ENCODE peak calls at places on chromosome 22, in nine cellular contexts. K is IMR-90, B is H54, A is heart left ventricle, I is adrenal gland, Q is A549, T is uterus, E is GM12892, W is transverse colon. N is an unnamed sample.
A peak's percentile ranks its signal among the peaks of the same experiment; 100 is the strongest.

GRCh38 chr22:41752011-41752975 is 48.2 kb upstream of the CCDC134 start:
- DNase-seq in K (no peak), B (no peak), A (no peak), I (no peak), Q (no peak), T (no peak), E (no peak), W (no peak), N (no peak)

GRCh38 chr22:21937821-21938070 is 14.9 kb downstream of the PPM1F start:
- DNase-seq in K (peak; percentile 94), B (no peak), A (peak; percentile 53), I (no peak), Q (no peak), T (peak; percentile 77), E (no peak), W (no peak), N (peak; percentile 94)

GRCh38 chr22:42078469-42079318 is 806 bp upstream of the SMDT1 start:
- DNase-seq in K (no peak), B (no peak), A (peak; percentile 34), I (no peak), Q (no peak), T (no peak), E (peak; percentile 44), W (no peak), N (peak; percentile 88)

GRCh38 chr22:39727541-39727940 is 157.0 kb downstream of the CACNA1I start:
- DNase-seq in K (peak; percentile 54), B (no peak), A (no peak), I (no peak), Q (peak; percentile 24), T (no peak), E (no peak), W (no peak), N (no peak)

GRCh38 chr22:33013051-33013450 is 45.1 kb downstream of the SYN3 start:
- DNase-seq in K (no peak), B (no peak), A (no peak), I (no peak), Q (no peak), T (no peak), E (no peak), W (no peak), N (no peak)

GRCh38 chr22:24162377-24162927 is 18.8 kb upstream of the SUSD2 start:
- DNase-seq in K (no peak), B (no peak), A (no peak), I (no peak), Q (no peak), T (no peak), E (no peak), W (no peak), N (no peak)

GRCh38 chr22:48379371-48379770 is 1448.3 kb downstream of the BRD1 start:
- DNase-seq in K (no peak), B (no peak), A (no peak), I (no peak), Q (no peak), T (no peak), E (no peak), W (no peak), N (no peak)

GRCh38 chr22:41600976-41601375 is 11.3 kb upstream of the PMM1 start:
- DNase-seq in K (no peak), B (no peak), A (no peak), I (no peak), Q (no peak), T (no peak), E (no peak), W (no peak), N (no peak)

GRCh38 chr22:48811885-48812284 is 1015.8 kb downstream of the BRD1 start:
- DNase-seq in K (no peak), B (no peak), A (no peak), I (no peak), Q (no peak), T (no peak), E (no peak), W (no peak), N (no peak)

GRCh38 chr22:22692707-22693530 is 48.5 kb downstream of the GGTLC2 start:
- DNase-seq in K (peak; percentile 57), B (no peak), A (no peak), I (peak; percentile 55), Q (peak; percentile 56), T (no peak), E (peak; percentile 54), W (peak; percentile 84), N (no peak)

DNA sequence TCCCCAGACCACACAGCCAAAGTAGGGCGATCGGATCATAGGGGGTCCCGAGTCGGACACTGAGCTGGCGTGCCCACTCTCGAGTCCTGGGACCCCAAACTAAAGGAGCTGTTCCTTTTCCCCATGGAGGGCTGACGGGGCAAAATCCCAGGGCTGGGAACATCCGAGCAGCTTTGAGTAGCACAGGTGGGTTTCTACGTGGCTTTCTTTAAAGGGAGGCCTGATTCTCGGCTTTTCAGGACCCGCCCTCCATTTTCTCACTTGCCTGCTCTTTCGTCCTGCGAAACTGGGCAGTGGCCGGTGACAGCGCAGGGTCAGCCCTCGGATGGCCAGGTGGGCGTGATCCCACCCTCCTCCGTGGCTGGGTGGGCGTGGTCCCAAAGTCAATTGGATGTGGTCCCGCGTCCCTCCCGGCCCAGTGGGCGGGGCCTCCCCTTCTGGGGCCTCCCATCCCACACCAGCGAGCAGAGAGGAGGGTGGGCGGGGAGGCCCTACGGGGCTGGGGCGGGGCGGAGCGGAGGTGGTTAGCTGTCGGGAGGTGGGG is 17.5 kb upstream of the TXNRD2 start:
- DNase-seq in K (peak; percentile 39), B (no peak), A (peak; percentile 77), I (peak; percentile 93), Q (no peak), T (peak; percentile 87), E (peak; percentile 5), W (peak; percentile 78), N (no peak)
- TF ChIP-seq POLR2A in K (no peak), B (no peak), A (no peak), I (peak; percentile 82), Q (no peak), T (no peak), E (no peak), W (no peak), N (no peak)

GRCh38 chr22:31678748-31679147 is 16.7 kb upstream of the PISD start:
- DNase-seq in K (no peak), B (no peak), A (no peak), I (no peak), Q (no peak), T (no peak), E (no peak), W (no peak), N (no peak)

GRCh38 chr22:31681625-31682345 is 19.8 kb upstream of the PISD start:
- DNase-seq in K (peak; percentile 60), B (no peak), A (no peak), I (peak; percentile 67), Q (no peak), T (no peak), E (no peak), W (no peak), N (no peak)

GRCh38 chr22:31680764-31681624 is 19.0 kb upstream of the PISD start:
- DNase-seq in K (peak; percentile 79), B (no peak), A (no peak), I (peak; percentile 68), Q (no peak), T (no peak), E (no peak), W (peak; percentile 38), N (no peak)

DNA sequence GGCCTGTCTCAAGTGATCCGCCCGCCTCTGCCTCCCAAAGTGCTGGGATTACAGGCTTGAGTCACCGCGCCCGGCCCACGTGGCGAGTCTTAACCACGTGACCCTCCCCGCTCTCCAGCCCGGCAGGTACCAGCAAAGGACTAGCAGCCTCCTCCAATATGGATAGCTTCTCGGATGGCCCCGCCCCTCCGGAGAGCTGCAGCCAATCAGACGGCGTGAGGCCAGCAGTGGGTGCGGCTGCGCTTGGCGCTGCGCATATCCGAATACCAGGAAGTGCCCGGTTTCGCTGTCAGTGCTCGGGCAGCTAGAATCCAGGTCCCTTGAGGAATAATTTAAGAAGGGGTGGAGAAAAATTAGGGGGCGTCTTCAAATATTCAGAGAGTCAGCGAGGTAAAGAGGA is 14.7 kb upstream of the PISD start:
- DNase-seq in K (peak; percentile 74), B (no peak), A (peak; percentile 92), I (peak; percentile 99), Q (peak; percentile 83), T (peak; percentile 91), E (peak; percentile 82), W (peak; percentile 97), N (peak; percentile 99)
- TF ChIP-seq POLR2A in K (no peak), B (no peak), A (no peak), I (peak; percentile 82), Q (no peak), T (no peak), E (peak; percentile 36), W (peak; percentile 83), N (no peak)

GRCh38 chr22:19035474-19036228 is 86.6 kb downstream of the DGCR2 start:
- DNase-seq in K (no peak), B (no peak), A (no peak), I (no peak), Q (no peak), T (no peak), E (no peak), W (no peak), N (no peak)
- TF ChIP-seq POLR2A in K (no peak), B (no peak), A (no peak), I (no peak), Q (no peak), T (no peak), E (no peak), W (no peak), N (no peak)

DNA sequence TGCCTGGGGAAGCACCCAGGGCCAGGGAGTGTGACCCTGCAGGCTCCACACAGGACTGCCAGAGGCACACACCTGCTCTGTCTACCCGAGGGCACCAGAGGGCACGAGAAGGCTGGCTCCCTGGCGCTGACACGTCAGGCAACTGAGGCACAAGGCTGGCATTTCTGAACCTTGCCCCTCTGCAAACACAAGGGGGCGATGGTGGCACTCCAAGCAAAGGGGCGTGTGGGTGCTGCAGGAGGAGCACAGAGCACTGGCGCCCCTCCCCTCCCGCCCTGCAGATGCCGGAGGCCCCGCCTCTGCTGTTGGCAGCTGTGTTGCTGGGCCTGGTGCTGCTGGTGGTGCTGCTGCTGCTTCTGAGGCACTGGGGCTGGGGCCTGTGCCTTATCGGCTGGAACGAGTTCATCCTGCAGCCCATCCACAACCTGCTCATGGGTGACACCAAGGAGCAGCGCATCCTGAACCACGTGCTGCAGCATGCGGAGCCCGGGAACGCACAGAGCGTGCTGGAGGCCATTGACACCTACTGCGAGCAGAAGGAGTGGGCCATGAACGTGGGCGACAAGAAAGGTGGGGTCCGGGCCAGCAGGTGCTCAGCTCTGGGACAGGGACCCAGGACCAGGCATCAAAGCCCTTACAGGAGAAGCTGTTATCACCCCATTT is 20.8 kb upstream of the TXNRD2 start:
- DNase-seq in K (peak; percentile 73), B (no peak), A (peak; percentile 57), I (peak; percentile 89), Q (peak; percentile 47), T (peak; percentile 53), E (peak; percentile 78), W (peak; percentile 88), N (peak; percentile 70)
- TF ChIP-seq POLR2A in K (no peak), B (no peak), A (no peak), I (peak; percentile 3), Q (no peak), T (no peak), E (no peak), W (peak; percentile 4), N (no peak)

GRCh38 chr22:45930324-45930723 is 46.6 kb downstream of the WNT7B start:
- DNase-seq in K (no peak), B (no peak), A (no peak), I (no peak), Q (no peak), T (no peak), E (no peak), W (no peak), N (no peak)
- TF ChIP-seq POLR2A in K (no peak), B (no peak), A (no peak), I (no peak), Q (no peak), T (no peak), E (no peak), W (no peak), N (no peak)